ENCODE peak calls at places on chromosomes 2 and 18, in four cellular contexts. H is SK-N-SH; J is activated naive CD4-positive, alpha-beta T cell; P is LoVo. G is an unnamed sample.
A peak's percentile ranks its signal among the peaks of the same experiment; 100 is the strongest.

GRCh38 chr2:230130668-230131364 is 62.1 kb upstream of the SLC16A14 start:
- DNase-seq in J (no peak), P (no peak), H (no peak), G (peak; percentile 8)

GRCh38 chr2:106160786-106161261 is 33.3 kb downstream of the UXS1 start:
- DNase-seq in H (no peak), J (peak; percentile 28), P (no peak), G (peak; percentile 54)

GRCh38 chr2:62524293-62524941 is 18.4 kb upstream of the TMEM17 start:
- DNase-seq in H (no peak), J (no peak), P (no peak), G (no peak)

GRCh38 chr18:48832961-48833700 is 117.6 kb downstream of the SMAD7 start:
- DNase-seq in P (peak; percentile 84), H (no peak), J (no peak), G (peak; percentile 59)

GRCh38 chr2:224591245-224591644 is 6.1 kb upstream of the CUL3 start:
- DNase-seq in P (no peak), H (no peak), J (no peak), G (no peak)

GRCh38 chr18:42437646-42438045 is 482.6 kb downstream of the PIK3C3 start:
- DNase-seq in J (no peak), P (no peak), H (no peak), G (no peak)

GRCh38 chr2:42809131-42809875 is 16.9 kb upstream of the HAAO start:
- DNase-seq in J (no peak), H (peak; percentile 40), P (no peak), G (no peak)

GRCh38 chr2:152243723-152244122 is 68.2 kb upstream of the STAM2 start:
- DNase-seq in P (no peak), J (no peak), H (no peak), G (no peak)

GRCh38 chr2:27911458-27912210 is 21.1 kb downstream of the BABAM2 start:
- DNase-seq in P (no peak), H (no peak), J (no peak), G (no peak)

GRCh38 chr2:207283356-207283755 is 117.6 kb upstream of the KLF7 start:
- DNase-seq in J (no peak), P (no peak), H (no peak), G (no peak)

GRCh38 chr2:116133563-116133962 is 1680.9 kb upstream of the DDX18 start:
- DNase-seq in J (no peak), P (no peak), H (no peak), G (no peak)

GRCh38 chr18:12628706-12629702 is 28.9 kb downstream of the SPIRE1 start:
- DNase-seq in J (no peak), P (no peak), H (no peak), G (peak; percentile 63)

GRCh38 chr18:4636957-4637356 is 181.8 kb upstream of the DLGAP1 start:
- DNase-seq in H (no peak), P (no peak), J (no peak), G (peak; percentile 54)

GRCh38 chr2:33583194-33583938 is 15.7 kb downstream of the FAM98A start:
- DNase-seq in J (no peak), H (peak; percentile 57), P (peak; percentile 32), G (peak; percentile 17)

GRCh38 chr18:25992566-25992965 is 97.8 kb downstream of the SS18 start:
- DNase-seq in H (no peak), P (no peak), J (no peak), G (no peak)

GRCh38 chr2:145356046-145356445 is 836.1 kb upstream of the ZEB2 start:
- DNase-seq in J (no peak), H (no peak), P (no peak), G (no peak)

GRCh38 chr2:29519996-29520395 is 401.4 kb downstream of the ALK start:
- DNase-seq in J (no peak), P (no peak), H (no peak), G (no peak)

GRCh38 chr18:5601188-5601624 is 57.4 kb upstream of the EPB41L3 start:
- DNase-seq in P (no peak), J (no peak), H (no peak), G (no peak)

GRCh38 chr2:20666364-20667150 is at the start of gene GDF7:
- DNase-seq in P (no peak), J (no peak), H (peak; percentile 93), G (no peak)

GRCh38 chr2:69565431-69565839 is 78.1 kb downstream of the AAK1 start:
- DNase-seq in J (peak; percentile 61), H (peak; percentile 65), P (peak; percentile 25), G (peak; percentile 39)

GRCh38 chr2:46985512-46985911 is 69.9 kb upstream of the MCFD2 start:
- DNase-seq in H (no peak), P (peak; percentile 31), J (no peak), G (peak; percentile 64)

GRCh38 chr2:211159972-211160371 is 603.6 kb downstream of the CPS1 start:
- DNase-seq in P (no peak), J (no peak), H (no peak), G (no peak)

GRCh38 chr2:202762546-202762945 is 109.0 kb downstream of the ICA1L start:
- DNase-seq in H (no peak), P (no peak), J (no peak), G (no peak)

GRCh38 chr18:35182151-35182550 is 58.7 kb upstream of the ZNF397 start:
- DNase-seq in P (no peak), J (no peak), H (no peak), G (no peak)

GRCh38 chr2:148670773-148671172 is 26.2 kb downstream of the EPC2 start:
- DNase-seq in J (no peak), P (peak; percentile 69), H (no peak), G (no peak)